ENCODE peak calls at places on chromosomes 6 and 20, in five cellular contexts. W, M, S, A and N are unnamed samples. For H3K27me3, the result is how much of the 10 kb centered on the place peaks cover.

GRCh38 chr6:34412643-34413214 is 13.1 kb downstream of the RPS10 start:
- DNase-seq in W (no peak), M (no peak), S (no peak), A (no peak), N (no peak)

GRCh38 chr6:142440603-142441293 is 138.9 kb downstream of the ADGRG6 start:
- DNase-seq in W (no peak), M (no peak), S (no peak), A (no peak), N (no peak)

GRCh38 chr6:150894935-150895686 is 29.6 kb downstream of the MTHFD1L start:
- DNase-seq in W (no peak), M (no peak), S (no peak), A (no peak), N (no peak)

GRCh38 chr6:72525821-72526550 is 95.9 kb upstream of the KCNQ5 start:
- DNase-seq in W (no peak), M (no peak), S (no peak), A (no peak), N (no peak)

GRCh38 chr6:56693246-56693607 is 50.5 kb upstream of the DST start:
- DNase-seq in W (no peak), M (peak), S (no peak), A (peak), N (no peak)

GRCh38 chr20:61758556-61759200 is 307.0 kb downstream of the TAF4 start:
- DNase-seq in W (no peak), M (peak), S (no peak), A (no peak), N (no peak)

GRCh38 chr20:40637176-40637575 is 51.9 kb downstream of the MAFB start:
- DNase-seq in W (no peak), M (peak), S (no peak), A (no peak), N (peak)

GRCh38 chr6:157063176-157063934 is 260.0 kb downstream of the TMEM242 start:
- DNase-seq in W (no peak), M (no peak), S (no peak), A (no peak), N (no peak)

GRCh38 chr6:123662757-123663156 is 26.0 kb upstream of the TRDN start:
- DNase-seq in W (no peak), M (no peak), S (no peak), A (no peak), N (no peak)

GRCh38 chr20:41155267-41155666 is 17.9 kb downstream of the PLCG1 start:
- DNase-seq in W (no peak), M (no peak), S (no peak), A (no peak), N (no peak)

GRCh38 chr6:108260126-108260808 is 573 bp downstream of the SNX3 start:
- DNase-seq in W (peak), M (peak), S (no peak), A (peak), N (no peak)

GRCh38 chr6:142846883-142847287 is 98.1 kb downstream of the HIVEP2 start:
- DNase-seq in W (no peak), M (no peak), S (no peak), A (no peak), N (no peak)

GRCh38 chr6:109897025-109897424 is 81.1 kb upstream of the GPR6 start:
- DNase-seq in W (no peak), M (no peak), S (no peak), A (no peak), N (no peak)

GRCh38 chr6:159790947-159791598 is 806 bp downstream of the MRPL18 start:
- DNase-seq in W (no peak), M (peak), S (no peak), A (no peak), N (no peak)

GRCh38 chr6:95670011-95670463 is 92.7 kb downstream of the MANEA start:
- DNase-seq in W (no peak), M (no peak), S (no peak), A (no peak), N (no peak)

GRCh38 chr6:156427345-156427744 is 349.8 kb upstream of the ARID1B start:
- DNase-seq in W (no peak), M (peak), S (no peak), A (no peak), N (no peak)

GRCh38 chr20:57600324-57601210 is 19.7 kb downstream of the ZBP1 start:
- DNase-seq in W (no peak), M (no peak), S (no peak), A (no peak), N (no peak)

GRCh38 chr20:10157539-10157938 is 61.1 kb upstream of the SNAP25 start:
- DNase-seq in W (no peak), M (no peak), S (no peak), A (no peak), N (no peak)

GRCh38 chr20:36483205-36483918 is 58.0 kb upstream of the MYL9 start:
- DNase-seq in W (no peak), M (no peak), S (no peak), A (no peak), N (no peak)

GRCh38 chr6:76752841-76753240 is 680.4 kb upstream of the IMPG1 start:
- DNase-seq in W (no peak), M (no peak), S (no peak), A (no peak), N (no peak)

GRCh38 chr20:59933849-59934585 is 580 bp upstream of the SYCP2 start:
- DNase-seq in W (peak), M (peak), S (no peak), A (peak), N (no peak)

GRCh38 chr20:59935457-59936185 is 2.2 kb upstream of the SYCP2 start:
- DNase-seq in W (no peak), M (no peak), S (no peak), A (no peak), N (no peak)

GRCh38 chr20:59931511-59932312 is 1.7 kb downstream of the SYCP2 start:
- DNase-seq in W (no peak), M (no peak), S (no peak), A (no peak), N (no peak)

GRCh38 chr20:59932616-59933295 is 681 bp downstream of the SYCP2 start:
- DNase-seq in W (no peak), M (peak), S (no peak), A (no peak), N (no peak)

DNA sequence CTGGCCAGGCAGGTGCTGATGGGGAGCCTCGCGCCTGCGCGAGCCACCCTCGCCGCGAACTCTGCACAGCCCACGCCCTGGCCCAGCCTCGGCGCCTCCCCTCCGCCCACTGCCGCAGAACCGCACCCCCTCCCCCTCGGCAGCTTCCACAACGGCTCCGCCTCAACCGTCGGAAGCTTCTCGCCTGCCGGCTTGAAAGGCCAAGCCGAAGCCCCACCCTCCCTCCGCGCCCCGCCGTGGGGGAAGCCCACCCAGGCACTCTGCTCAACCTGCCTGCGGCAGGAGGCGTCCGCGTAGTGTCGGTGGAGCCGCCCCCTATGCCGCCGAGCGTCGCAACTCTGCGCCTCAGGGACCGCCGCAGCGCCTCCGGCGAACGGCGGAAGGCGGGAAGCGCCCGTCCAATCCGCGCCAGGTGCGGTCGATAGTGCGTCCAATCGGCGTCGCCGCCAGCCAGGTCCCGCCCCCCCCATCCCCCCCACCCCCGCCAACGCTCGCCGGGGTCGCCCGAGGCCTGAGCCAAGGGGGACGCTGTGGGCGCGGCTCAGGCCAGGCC is at the start of gene SYCP2:
- DNase-seq in W (no peak), M (peak), S (no peak), A (peak), N (no peak)
- H3K27ac ChIP-seq in W (no peak), M (peak), S (no peak), A (peak), N (peak)

DNA sequence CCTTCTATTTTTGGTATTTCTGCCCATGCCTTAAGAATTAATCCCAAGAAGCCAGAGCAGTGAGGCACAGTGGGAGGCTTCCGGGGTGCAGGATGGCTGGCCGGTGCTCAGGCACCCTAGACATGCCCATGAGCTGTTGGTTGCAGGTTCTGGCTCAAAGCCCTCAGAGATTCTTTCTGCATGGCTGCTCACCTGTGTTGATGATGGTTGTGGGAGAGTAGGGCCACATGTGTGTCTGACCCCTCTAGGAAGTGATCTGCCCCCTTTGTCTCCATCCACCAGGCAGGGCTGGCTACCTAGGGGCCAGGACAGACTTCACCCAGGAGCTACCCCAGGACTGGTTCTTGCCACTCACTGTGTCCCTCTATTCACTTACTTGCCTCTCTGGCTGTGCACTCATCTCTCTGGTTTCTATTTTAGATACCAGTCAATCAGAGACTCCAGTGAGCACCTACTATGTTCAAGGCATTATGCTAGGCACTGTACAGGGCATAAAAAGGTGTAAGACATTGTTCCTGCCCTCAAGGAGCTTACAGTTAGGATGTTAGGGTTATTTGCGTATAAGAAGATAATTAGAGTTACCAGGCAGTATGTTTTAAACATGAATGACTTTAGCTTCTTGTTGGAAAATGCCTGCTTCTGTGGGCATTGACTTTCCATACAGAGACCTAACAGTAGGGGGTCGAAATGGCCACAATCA is 16.8 kb downstream of the CD83 start:
- DNase-seq in W (no peak), M (no peak), S (no peak), A (no peak), N (no peak)
- TF ChIP-seq POLR2AphosphoS5 in W (no peak), M (no peak), S (no peak), A (no peak), N (no peak)

GRCh38 chr6:37559501-37559900 is 59.8 kb upstream of the CCDC167 start:
- DNase-seq in W (no peak), M (no peak), S (no peak), A (no peak), N (no peak)
- H3K27me3 ChIP-seq in W (under half), M (half or more), S (under half), A (under half), N (under half)

GRCh38 chr6:44108471-44108870 is 18.8 kb downstream of the MRPL14 start:
- DNase-seq in W (no peak), M (no peak), S (no peak), A (no peak), N (no peak)

GRCh38 chr6:44110966-44111365 is 16.3 kb downstream of the MRPL14 start:
- DNase-seq in W (no peak), M (no peak), S (no peak), A (no peak), N (no peak)

GRCh38 chr6:44107017-44107416 is 20.2 kb downstream of the MRPL14 start:
- DNase-seq in W (no peak), M (no peak), S (no peak), A (no peak), N (no peak)

GRCh38 chr6:44110005-44110681 is 17.1 kb downstream of the MRPL14 start:
- DNase-seq in W (no peak), M (no peak), S (no peak), A (no peak), N (no peak)

GRCh38 chr6:44109212-44109611 is 18.0 kb downstream of the MRPL14 start:
- DNase-seq in W (no peak), M (no peak), S (no peak), A (no peak), N (no peak)
- H3K27ac ChIP-seq in W (no peak), M (no peak), S (no peak), A (no peak), N (no peak)

DNA sequence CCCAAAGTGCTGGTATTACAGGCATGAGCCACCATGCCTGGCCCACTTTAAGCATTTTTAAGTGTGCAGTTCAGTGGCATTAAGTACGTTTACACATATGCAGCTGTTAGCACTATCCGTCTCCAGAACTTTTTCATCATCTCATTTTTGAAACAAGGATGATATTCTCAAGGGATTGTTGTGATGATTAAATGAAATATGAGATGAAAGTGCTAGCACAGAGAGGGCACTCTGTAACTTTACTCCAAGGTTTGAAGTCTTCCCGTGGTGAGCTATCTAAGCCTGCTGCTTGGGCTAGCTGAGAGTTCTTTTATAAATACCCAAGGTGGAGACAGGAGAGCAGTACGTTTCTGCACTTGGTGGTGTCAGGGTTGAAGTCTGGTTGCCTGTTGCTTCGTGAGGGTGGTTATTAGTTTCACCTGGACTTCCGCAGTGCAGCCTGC is 6.6 kb downstream of the TM9SF4 start:
- DNase-seq in W (no peak), M (no peak), S (no peak), A (no peak), N (no peak)
- TF ChIP-seq POLR2AphosphoS5 in W (no peak), M (no peak), S (no peak), A (no peak), N (no peak)

GRCh38 chr6:26232950-26233607 is 131.9 kb upstream of the BTN3A2 start:
- DNase-seq in W (no peak), M (no peak), S (no peak), A (no peak), N (no peak)

GRCh38 chr6:26232306-26232949 is 132.6 kb upstream of the BTN3A2 start:
- DNase-seq in W (no peak), M (no peak), S (no peak), A (no peak), N (no peak)

GRCh38 chr6:26235240-26235730 is 129.7 kb upstream of the BTN3A2 start:
- DNase-seq in W (no peak), M (no peak), S (no peak), A (no peak), N (no peak)

GRCh38 chr6:26234421-26235239 is 130.4 kb upstream of the BTN3A2 start:
- DNase-seq in W (no peak), M (no peak), S (no peak), A (peak), N (no peak)

GRCh38 chr6:26233608-26234420 is 131.2 kb upstream of the BTN3A2 start:
- DNase-seq in W (no peak), M (peak), S (no peak), A (peak), N (no peak)
- H3K27me3 ChIP-seq in W (under half), M (under half), S (under half), A (under half), N (under half)

DNA sequence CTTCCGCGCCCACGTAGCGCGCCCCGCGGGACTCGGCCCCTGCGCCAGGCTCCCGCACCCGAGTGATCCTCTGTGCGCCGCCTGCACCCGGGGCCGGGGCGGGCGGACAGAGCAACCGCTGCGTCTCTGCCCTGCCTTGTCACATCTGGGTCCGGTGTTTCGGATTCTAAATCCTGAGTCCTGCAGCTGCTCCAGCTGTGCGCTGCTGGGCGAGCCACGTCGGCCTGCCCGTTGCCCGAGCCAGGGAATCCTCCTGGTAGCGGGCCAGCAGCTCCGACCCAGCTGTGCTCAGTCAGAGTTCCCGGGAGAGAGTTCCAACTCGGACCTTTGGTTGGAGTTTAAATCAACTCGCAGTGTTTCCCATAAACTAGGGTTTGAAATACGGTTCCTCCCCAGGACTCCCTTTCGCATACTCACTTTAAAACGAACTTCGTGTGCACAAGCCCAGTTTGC is 268 bp upstream of the PDE10A start:
- DNase-seq in W (no peak), M (no peak), S (no peak), A (no peak), N (peak)
- H3K27ac ChIP-seq in W (no peak), M (no peak), S (no peak), A (peak), N (peak)